ENCODE peak calls at places on chromosomes 13 and 19, in five cellular contexts. U is heart left ventricle, H is lower lobe of right lung, L is AG08395, F is esophagus squamous epithelium. D is an unnamed sample.

GRCh38 chr19:35935911-35936737 is at the start of gene LRFN3:
- DNase-seq in U (peak; percentile 85), H (peak; percentile 81), L (peak; percentile 83), F (no peak), D (peak; percentile 68)

GRCh38 chr13:82713681-82714405 is 1168.4 kb downstream of the SLITRK1 start:
- DNase-seq in H (no peak), F (no peak), U (no peak), L (no peak), D (peak; percentile 44)

GRCh38 chr19:58037927-58038687 is 4.3 kb downstream of the ZSCAN1 start:
- DNase-seq in H (no peak), F (no peak), L (no peak), U (no peak), D (peak; percentile 36)

GRCh38 chr19:57317503-57317902 is 2.8 kb upstream of the ZNF543 start:
- DNase-seq in L (no peak), F (no peak), H (no peak), U (no peak), D (no peak)

GRCh38 chr13:96075953-96076543 is 13.9 kb upstream of the HS6ST3 start:
- DNase-seq in F (no peak), H (no peak), U (no peak), L (peak; percentile 45), D (peak; percentile 51)

GRCh38 chr19:41893899-41894298 is 10.9 kb downstream of the ARHGEF1 start:
- DNase-seq in U (no peak), F (no peak), H (no peak), L (no peak), D (no peak)

GRCh38 chr13:40536443-40537113 is 129.9 kb downstream of the FOXO1 start:
- DNase-seq in L (no peak), H (no peak), U (no peak), F (no peak), D (no peak)

GRCh38 chr19:16869331-16869972 is 19.3 kb upstream of the F2RL3 start:
- DNase-seq in U (no peak), F (no peak), H (no peak), L (no peak), D (no peak)

GRCh38 chr13:110455941-110456340 is 105.6 kb downstream of the RAB20 start:
- DNase-seq in U (peak; percentile 86), F (no peak), L (peak; percentile 80), H (peak; percentile 86), D (peak; percentile 79)

GRCh38 chr19:32191921-32192320 is 153.5 kb upstream of the ZNF507 start:
- DNase-seq in U (no peak), H (no peak), L (no peak), F (no peak), D (no peak)

GRCh38 chr13:48431987-48432615 is 19.2 kb upstream of the LPAR6 start:
- DNase-seq in U (no peak), F (no peak), H (no peak), L (peak; percentile 54), D (peak; percentile 46)

GRCh38 chr19:13794388-13794751 is 873 bp upstream of the ZSWIM4 start:
- DNase-seq in L (peak; percentile 79), H (peak; percentile 70), F (no peak), U (peak; percentile 87), D (peak; percentile 92)

GRCh38 chr19:5588906-5589676 is 21.3 kb upstream of the TINCR start:
- DNase-seq in H (no peak), F (no peak), U (no peak), L (no peak), D (no peak)

GRCh38 chr13:32731576-32731975 is 145.3 kb downstream of the PDS5B start:
- DNase-seq in L (peak; percentile 42), U (no peak), H (no peak), F (no peak), D (peak; percentile 4)

GRCh38 chr19:17289489-17289888 is 7.8 kb downstream of the ANKLE1 start:
- DNase-seq in L (peak; percentile 94), U (peak; percentile 86), F (no peak), H (peak; percentile 80), D (peak; percentile 94)

GRCh38 chr19:58060231-58060630 is 1.1 kb downstream of the ZNF135 start:
- DNase-seq in L (no peak), H (no peak), F (no peak), U (no peak), D (no peak)

GRCh38 chr19:11481777-11482383 is 1.0 kb upstream of the ELAVL3 start:
- DNase-seq in H (peak; percentile 67), U (peak; percentile 74), F (no peak), L (peak; percentile 91), D (peak; percentile 95)

GRCh38 chr13:95652821-95653220 is 8.3 kb upstream of the DZIP1 start:
- DNase-seq in U (no peak), H (no peak), L (no peak), F (no peak), D (no peak)

D was measured in foreskin fibroblast.